ENCODE peak calls at places on chromosomes 7 and 10, in six cellular contexts. V is stimulated activated CD4-positive, alpha-beta T cell treated with anti-CD3 and anti-CD28 coated beads, Interleukin-1b, Interleukin-23, amount 100 ng/mL, for 48 hours; H is bronchial epithelial cell; D is H9; O is brain microvascular endothelial cell; G is fibroblast of the aortic adventitia. W is an unnamed sample.

GRCh38 chr7:42854521-42855118 is 57.2 kb downstream of the C7orf25 start:
- DNase-seq in V (no peak), H (no peak), D (no peak), O (no peak), G (no peak), W (no peak)

GRCh38 chr7:111690364-111691111 is 128.2 kb upstream of the IMMP2L start:
- DNase-seq in V (no peak), H (no peak), D (no peak), O (no peak), G (no peak), W (no peak)

GRCh38 chr7:24851791-24852190 is 94.5 kb upstream of the GSDME start:
- DNase-seq in V (peak), H (peak), D (no peak), O (peak), G (no peak), W (peak)

GRCh38 chr7:106050743-106051110 is 61.4 kb downstream of the SYPL1 start:
- DNase-seq in V (no peak), H (peak), D (no peak), O (peak), G (peak), W (peak)

GRCh38 chr7:95723583-95724180 is 48.7 kb upstream of the DYNC1I1 start:
- DNase-seq in V (peak), H (peak), D (peak), O (peak), G (peak), W (peak)

GRCh38 chr10:4687397-4687796 is 138.6 kb upstream of the AKR1E2 start:
- DNase-seq in V (no peak), H (peak), D (no peak), O (no peak), G (no peak), W (no peak)

GRCh38 chr7:519974-520458 is 370 bp upstream of the PDGFA start:
- DNase-seq in V (no peak), H (no peak), D (peak), O (no peak), G (peak), W (peak)

GRCh38 chr7:136030867-136031318 is 53.7 kb upstream of the MTPN start:
- DNase-seq in V (peak), H (peak), D (no peak), O (no peak), G (no peak), W (no peak)

GRCh38 chr7:820341-820740 is 11.9 kb upstream of the SUN1 start:
- DNase-seq in V (no peak), H (no peak), D (no peak), O (no peak), G (no peak), W (no peak)

GRCh38 chr10:6244510-6244909 is 41.8 kb downstream of the PFKFB3 start:
- DNase-seq in V (no peak), H (no peak), D (no peak), O (no peak), G (no peak), W (no peak)

GRCh38 chr7:27585781-27586447 is 76.8 kb downstream of the HIBADH start:
- DNase-seq in V (no peak), H (no peak), D (no peak), O (no peak), G (peak), W (no peak)

GRCh38 chr7:142142702-142143101 is 31.2 kb downstream of the MGAM2 start:
- DNase-seq in V (no peak), H (no peak), D (no peak), O (no peak), G (no peak), W (no peak)

GRCh38 chr10:29807407-29807806 is 172.6 kb upstream of the SVIL start:
- DNase-seq in V (no peak), H (peak), D (no peak), O (peak), G (peak), W (peak)

GRCh38 chr7:142461437-142461836 is 203.6 kb upstream of the PRSS58 start:
- DNase-seq in V (no peak), H (peak), D (no peak), O (peak), G (peak), W (peak)

GRCh38 chr10:110165867-110166266 is 41.5 kb upstream of the MXI1 start:
- DNase-seq in V (no peak), H (no peak), D (peak), O (no peak), G (no peak), W (no peak)

GRCh38 chr7:142436601-142437000 is 178.7 kb upstream of the PRSS58 start:
- DNase-seq in V (no peak), H (no peak), D (no peak), O (no peak), G (no peak), W (peak)

GRCh38 chr10:125156739-125157472 is 3.5 kb downstream of the CTBP2 start:
- DNase-seq in V (no peak), H (no peak), D (no peak), O (no peak), G (no peak), W (no peak)

GRCh38 chr10:119139464-119140067 is 25.9 kb downstream of the SFXN4 start:
- DNase-seq in V (peak), H (peak), D (peak), O (no peak), G (peak), W (peak)

GRCh38 chr10:86440874-86441838 is 74.6 kb upstream of the GRID1 start:
- DNase-seq in V (no peak), H (peak), D (no peak), O (peak), G (peak), W (peak)

GRCh38 chr10:104297697-104298660 is 29.0 kb downstream of the GSTO2 start:
- DNase-seq in V (peak), H (no peak), D (peak), O (peak), G (no peak), W (peak)

GRCh38 chr10:8282340-8282739 is 227.9 kb downstream of the GATA3 start:
- DNase-seq in V (no peak), H (no peak), D (no peak), O (no peak), G (no peak), W (no peak)

GRCh38 chr7:156096806-156097538 is 284.7 kb upstream of the SHH start:
- DNase-seq in V (no peak), H (no peak), D (no peak), O (peak), G (no peak), W (no peak)

GRCh38 chr10:78313636-78314035 is 280.0 kb downstream of the RPS24 start:
- DNase-seq in V (no peak), H (no peak), D (peak), O (no peak), G (no peak), W (no peak)

GRCh38 chr7:50660040-50660829 is 95.0 kb upstream of the DDC start:
- DNase-seq in V (peak), H (no peak), D (no peak), O (no peak), G (no peak), W (no peak)

GRCh38 chr10:35194906-35195305 is 68.3 kb downstream of the CREM start:
- DNase-seq in V (peak), H (peak), D (no peak), O (peak), G (peak), W (peak)

GRCh38 chr7:24820730-24821044 is 63.4 kb upstream of the GSDME start:
- DNase-seq in V (no peak), H (no peak), D (no peak), O (no peak), G (no peak), W (no peak)

W was measured in IMR-90.